ENCODE peak calls at places on chromosomes 4 and X, in nine cellular contexts. F is AG10803, V is Calu3, U is coronary artery, R is mammary epithelial cell, C is H9, I is mesothelial cell of epicardium, Q is esophagus squamous epithelium, K is heart right ventricle. D is an unnamed sample.

GRCh38 chrX:65697915-65698796 is 30.7 kb downstream of the MSN start:
- DNase-seq in F (no peak), I (no peak), K (peak), U (no peak), R (no peak), V (no peak), C (peak), Q (peak), D (no peak)

GRCh38 chr4:142778908-142779307 is 67.2 kb downstream of the INPP4B start:
- DNase-seq in U (no peak), Q (no peak), K (no peak), C (no peak), R (no peak), V (no peak), I (no peak), F (no peak), D (no peak)

GRCh38 chr4:6217716-6218381 is 17.5 kb upstream of the JAKMIP1 start:
- DNase-seq in C (no peak), Q (no peak), V (no peak), R (no peak), I (no peak), F (no peak), K (no peak), U (no peak), D (peak)

GRCh38 chr4:16967722-16968121 is 69.3 kb upstream of the LDB2 start:
- DNase-seq in C (no peak), U (no peak), K (peak), R (no peak), V (no peak), Q (peak), F (peak), I (no peak), D (peak)

GRCh38 chr4:70734168-70734954 is 12.6 kb downstream of the RUFY3 start:
- DNase-seq in Q (no peak), F (peak), C (no peak), U (no peak), V (peak), I (no peak), K (no peak), R (peak), D (no peak)

GRCh38 chr4:38902695-38903094 is 35.1 kb downstream of the FAM114A1 start:
- DNase-seq in V (no peak), Q (no peak), C (no peak), K (no peak), R (peak), I (no peak), F (peak), U (no peak), D (no peak)

GRCh38 chrX:118536204-118536603 is 40.6 kb downstream of the DOCK11 start:
- DNase-seq in F (no peak), R (no peak), C (no peak), Q (no peak), K (no peak), U (no peak), I (no peak), V (no peak), D (no peak)

GRCh38 chr4:2253160-2254084 is 8.5 kb downstream of the MXD4 start:
- DNase-seq in C (no peak), R (no peak), F (no peak), Q (no peak), K (peak), U (peak), V (no peak), I (peak), D (no peak)

DNA sequence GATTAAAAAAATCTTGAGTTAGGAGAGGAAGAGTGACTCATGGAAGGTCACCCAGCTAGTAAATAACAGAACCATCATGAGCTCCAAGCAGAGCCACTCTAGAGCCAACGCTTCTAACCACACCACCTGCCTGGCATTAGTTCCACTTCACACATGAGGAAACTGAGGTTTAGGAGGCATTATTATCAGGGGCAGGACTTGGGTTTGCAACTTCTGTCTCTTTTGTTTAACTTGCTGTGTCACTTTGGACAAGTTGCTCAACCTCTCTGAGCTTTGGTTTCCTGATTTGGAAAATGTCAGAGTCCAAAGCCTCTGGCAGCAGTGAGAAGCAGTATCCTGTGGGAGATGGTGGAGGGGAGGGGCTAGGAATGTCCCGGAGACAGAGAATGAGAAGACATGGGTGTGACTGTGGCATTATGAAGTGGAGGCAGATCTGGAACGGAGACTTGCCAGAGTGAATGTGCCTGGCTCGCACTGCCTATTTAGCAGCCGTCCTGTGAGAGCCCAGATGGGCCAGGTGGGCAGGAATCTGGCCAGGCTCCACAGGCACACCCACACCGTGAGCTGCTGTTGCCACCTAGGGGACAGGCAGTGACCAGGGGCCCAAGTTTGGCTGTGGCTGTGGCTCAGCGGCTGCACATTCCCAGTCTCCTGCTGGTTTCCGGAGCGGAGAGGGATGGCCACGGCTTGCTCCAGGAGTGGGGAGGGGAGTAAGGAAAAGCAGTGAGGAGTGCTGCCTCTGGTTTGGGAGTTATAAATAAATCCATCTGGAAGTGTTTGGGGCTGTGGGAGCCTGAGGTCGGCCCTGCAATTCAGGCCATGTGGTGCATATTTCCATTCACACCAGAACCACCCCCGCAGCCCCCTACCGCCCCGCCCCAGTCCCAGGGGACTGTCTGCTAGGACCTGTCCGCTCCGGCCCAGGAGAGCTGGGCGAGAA is 93.4 kb downstream of the NHSL2 start:
- DNase-seq in Q (no peak), V (peak), R (peak), C (peak), U (peak), F (peak), K (peak), I (no peak), D (peak)
- TF ChIP-seq CTCF in Q (no peak), V (no peak), R (peak), C (peak), U (no peak), F (peak), K (no peak), I (no peak), D (peak)

DNA sequence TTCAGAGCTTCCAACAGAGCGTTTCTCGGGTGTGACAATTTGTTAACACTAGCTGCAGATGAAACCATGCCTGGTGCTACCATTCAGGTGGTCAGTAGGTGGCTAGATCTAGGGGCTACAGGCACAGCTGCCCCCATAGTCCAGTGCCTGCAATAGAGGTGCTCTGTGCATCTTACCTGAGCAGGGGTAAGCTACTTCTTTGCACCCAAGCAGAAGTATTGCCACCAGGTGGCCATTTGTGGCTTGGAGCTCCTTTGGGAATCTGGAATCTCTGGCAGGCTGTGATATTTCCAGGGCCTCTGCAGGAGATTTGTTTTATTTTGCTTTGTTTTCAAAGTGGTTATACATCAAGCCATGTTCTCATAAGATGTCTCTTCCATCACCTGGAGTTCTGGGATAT is 170.7 kb upstream of the PUDP start:
- DNase-seq in V (no peak), U (no peak), K (no peak), F (peak), R (no peak), C (no peak), I (no peak), Q (no peak), D (no peak)
- TF ChIP-seq CTCF in V (no peak), U (no peak), K (no peak), F (no peak), R (peak), C (peak), I (no peak), Q (no peak), D (no peak)

DNA sequence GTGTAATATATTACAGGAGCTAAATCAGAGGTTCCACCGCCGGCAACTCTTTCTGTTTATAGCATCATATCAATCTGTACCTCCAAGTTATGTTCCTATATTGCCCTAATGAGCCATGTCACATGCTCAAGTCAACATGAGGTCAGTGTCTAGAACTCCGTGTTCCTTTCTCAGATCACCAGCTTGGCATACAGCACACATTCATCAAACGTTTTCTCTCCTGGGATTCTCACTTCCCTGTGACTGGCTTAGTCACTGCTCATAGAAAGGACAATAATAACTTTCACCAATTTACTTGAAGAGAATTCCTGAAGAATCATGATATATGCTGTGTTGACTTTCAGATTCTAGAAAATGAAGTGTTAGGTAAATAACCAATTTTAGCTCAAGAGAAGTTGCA is 531.9 kb upstream of the SPANXN1 start:
- DNase-seq in I (no peak), F (no peak), C (no peak), R (no peak), V (no peak), Q (no peak), U (no peak), K (no peak), D (no peak)
- TF ChIP-seq CTCF in I (no peak), F (no peak), C (no peak), R (no peak), V (no peak), Q (no peak), U (no peak), K (no peak), D (no peak)

DNA sequence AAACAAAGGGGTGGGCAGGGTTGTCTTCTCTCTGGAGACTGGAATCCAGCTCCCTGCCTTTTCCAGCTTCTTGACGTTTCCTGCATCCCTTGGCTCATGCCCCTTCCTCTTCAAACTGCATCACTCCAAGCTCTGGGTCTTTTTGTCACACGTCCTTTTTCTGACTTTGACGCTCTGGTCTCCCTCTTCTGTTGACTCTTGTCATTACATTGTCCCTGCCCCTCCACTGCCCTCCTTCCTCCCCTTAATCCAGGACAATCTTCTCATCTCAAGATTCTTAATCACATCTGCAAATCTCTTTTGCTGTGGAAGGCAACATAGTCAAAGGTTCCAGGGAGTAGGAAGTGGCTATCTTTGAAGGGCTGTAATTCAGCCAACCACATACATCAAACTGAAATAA is 178.3 kb downstream of the TMA16 start:
- DNase-seq in K (no peak), Q (no peak), V (no peak), U (no peak), F (no peak), C (no peak), R (no peak), I (no peak), D (no peak)
- TF ChIP-seq CTCF in K (no peak), Q (no peak), V (no peak), U (no peak), F (no peak), C (peak), R (peak), I (no peak), D (no peak)